ENCODE peak calls at places on chromosomes 4 and X, in seven cellular contexts. One of them, this sample, is unnamed.
A peak's percentile ranks its signal among the peaks of the same experiment; 100 is the strongest.

GRCh38 chr4:87679449-87680169 is 29.5 kb downstream of the DMP1 start:
- DNase-seq in WTC11: peak; percentile 72
- DNase-seq in EH: peak; percentile 71
- DNase-seq in iris pigment epithelial cell: peak; percentile 69
- DNase-seq in amniotic stem cell: no peak
- DNase-seq in cardiac muscle cell: peak; percentile 66
- DNase-seq in activated T-cell treated with anti-CD3 and anti-CD28 coated beads, Interleukin-2, amount 50 U/mL, for 72 hours: peak; percentile 35
- DNase-seq in this sample: peak; percentile 31

GRCh38 chr4:1907848-1908525 is 36.8 kb downstream of the NSD2 start:
- DNase-seq in iris pigment epithelial cell: no peak
- DNase-seq in activated T-cell treated with anti-CD3 and anti-CD28 coated beads, Interleukin-2, amount 50 U/mL, for 72 hours: no peak
- DNase-seq in WTC11: no peak
- DNase-seq in cardiac muscle cell: no peak
- DNase-seq in amniotic stem cell: no peak
- DNase-seq in EH: no peak
- DNase-seq in this sample: no peak

GRCh38 chr4:6898763-6899162 is 10.9 kb upstream of the TBC1D14 start:
- DNase-seq in iris pigment epithelial cell: no peak
- DNase-seq in EH: no peak
- DNase-seq in WTC11: no peak
- DNase-seq in amniotic stem cell: no peak
- DNase-seq in cardiac muscle cell: no peak
- DNase-seq in activated T-cell treated with anti-CD3 and anti-CD28 coated beads, Interleukin-2, amount 50 U/mL, for 72 hours: no peak
- DNase-seq in this sample: no peak

GRCh38 chr4:172596206-172596605 is 572.4 kb upstream of the GALNT7 start:
- DNase-seq in amniotic stem cell: no peak
- DNase-seq in EH: no peak
- DNase-seq in activated T-cell treated with anti-CD3 and anti-CD28 coated beads, Interleukin-2, amount 50 U/mL, for 72 hours: no peak
- DNase-seq in cardiac muscle cell: no peak
- DNase-seq in WTC11: peak; percentile 11
- DNase-seq in iris pigment epithelial cell: no peak
- DNase-seq in this sample: no peak

GRCh38 chr4:92969650-92970370 is 666.0 kb downstream of the GRID2 start:
- DNase-seq in activated T-cell treated with anti-CD3 and anti-CD28 coated beads, Interleukin-2, amount 50 U/mL, for 72 hours: no peak
- DNase-seq in amniotic stem cell: peak; percentile 78
- DNase-seq in EH: peak; percentile 71
- DNase-seq in iris pigment epithelial cell: peak; percentile 97
- DNase-seq in WTC11: no peak
- DNase-seq in cardiac muscle cell: no peak
- DNase-seq in this sample: no peak

GRCh38 chr4:73456177-73457022 is 20.4 kb downstream of the AFP start:
- DNase-seq in amniotic stem cell: no peak
- DNase-seq in WTC11: no peak
- DNase-seq in activated T-cell treated with anti-CD3 and anti-CD28 coated beads, Interleukin-2, amount 50 U/mL, for 72 hours: no peak
- DNase-seq in EH: no peak
- DNase-seq in cardiac muscle cell: no peak
- DNase-seq in iris pigment epithelial cell: no peak
- DNase-seq in this sample: no peak

GRCh38 chr4:77538144-77538543 is 67.5 kb upstream of the CXCL13 start:
- DNase-seq in iris pigment epithelial cell: peak; percentile 58
- DNase-seq in WTC11: no peak
- DNase-seq in cardiac muscle cell: no peak
- DNase-seq in amniotic stem cell: no peak
- DNase-seq in activated T-cell treated with anti-CD3 and anti-CD28 coated beads, Interleukin-2, amount 50 U/mL, for 72 hours: peak; percentile 15
- DNase-seq in EH: peak; percentile 44
- DNase-seq in this sample: no peak

GRCh38 chrX:144637731-144638130 is 609.6 kb upstream of the SPANXN1 start:
- DNase-seq in activated T-cell treated with anti-CD3 and anti-CD28 coated beads, Interleukin-2, amount 50 U/mL, for 72 hours: no peak
- DNase-seq in cardiac muscle cell: no peak
- DNase-seq in amniotic stem cell: no peak
- DNase-seq in iris pigment epithelial cell: peak; percentile 3
- DNase-seq in EH: no peak
- DNase-seq in WTC11: no peak
- DNase-seq in this sample: no peak

GRCh38 chr4:37317104-37317643 is 72.6 kb downstream of the NWD2 start:
- DNase-seq in iris pigment epithelial cell: no peak
- DNase-seq in cardiac muscle cell: no peak
- DNase-seq in activated T-cell treated with anti-CD3 and anti-CD28 coated beads, Interleukin-2, amount 50 U/mL, for 72 hours: no peak
- DNase-seq in EH: no peak
- DNase-seq in WTC11: no peak
- DNase-seq in amniotic stem cell: no peak
- DNase-seq in this sample: no peak

GRCh38 chr4:153079824-153080486 is 124.3 kb upstream of the TRIM2 start:
- DNase-seq in amniotic stem cell: no peak
- DNase-seq in WTC11: no peak
- DNase-seq in EH: no peak
- DNase-seq in iris pigment epithelial cell: no peak
- DNase-seq in activated T-cell treated with anti-CD3 and anti-CD28 coated beads, Interleukin-2, amount 50 U/mL, for 72 hours: no peak
- DNase-seq in cardiac muscle cell: no peak
- DNase-seq in this sample: no peak

GRCh38 chrX:68675466-68675865 is 28.0 kb downstream of the STARD8 start:
- DNase-seq in activated T-cell treated with anti-CD3 and anti-CD28 coated beads, Interleukin-2, amount 50 U/mL, for 72 hours: no peak
- DNase-seq in cardiac muscle cell: no peak
- DNase-seq in amniotic stem cell: no peak
- DNase-seq in EH: no peak
- DNase-seq in iris pigment epithelial cell: no peak
- DNase-seq in WTC11: no peak
- DNase-seq in this sample: no peak

GRCh38 chr4:152485726-152486276 is 50.1 kb downstream of the FBXW7 start:
- DNase-seq in iris pigment epithelial cell: peak; percentile 94
- DNase-seq in activated T-cell treated with anti-CD3 and anti-CD28 coated beads, Interleukin-2, amount 50 U/mL, for 72 hours: peak; percentile 42
- DNase-seq in cardiac muscle cell: no peak
- DNase-seq in WTC11: no peak
- DNase-seq in amniotic stem cell: peak; percentile 44
- DNase-seq in EH: peak; percentile 80
- DNase-seq in this sample: no peak

GRCh38 chr4:20252656-20253271 is 1.1 kb downstream of the SLIT2 start:
- DNase-seq in cardiac muscle cell: peak; percentile 67
- DNase-seq in activated T-cell treated with anti-CD3 and anti-CD28 coated beads, Interleukin-2, amount 50 U/mL, for 72 hours: no peak
- DNase-seq in EH: peak; percentile 61
- DNase-seq in WTC11: peak; percentile 33
- DNase-seq in iris pigment epithelial cell: peak; percentile 52
- DNase-seq in amniotic stem cell: no peak
- DNase-seq in this sample: no peak

GRCh38 chrX:110987292-110987691 is 108.7 kb upstream of the PAK3 start:
- DNase-seq in WTC11: peak; percentile 24
- DNase-seq in iris pigment epithelial cell: peak; percentile 5
- DNase-seq in activated T-cell treated with anti-CD3 and anti-CD28 coated beads, Interleukin-2, amount 50 U/mL, for 72 hours: no peak
- DNase-seq in amniotic stem cell: no peak
- DNase-seq in cardiac muscle cell: peak; percentile 15
- DNase-seq in EH: no peak
- DNase-seq in this sample: no peak

GRCh38 chr4:85932371-85933305 is 427.2 kb downstream of the MAPK10 start:
- DNase-seq in EH: peak; percentile 87
- DNase-seq in amniotic stem cell: no peak
- DNase-seq in cardiac muscle cell: peak; percentile 22
- DNase-seq in activated T-cell treated with anti-CD3 and anti-CD28 coated beads, Interleukin-2, amount 50 U/mL, for 72 hours: no peak
- DNase-seq in iris pigment epithelial cell: peak; percentile 16
- DNase-seq in WTC11: no peak
- DNase-seq in this sample: no peak

GRCh38 chr4:186900232-186900900 is 176.7 kb upstream of the FAT1 start:
- DNase-seq in WTC11: no peak
- DNase-seq in cardiac muscle cell: no peak
- DNase-seq in iris pigment epithelial cell: peak; percentile 93
- DNase-seq in EH: peak; percentile 91
- DNase-seq in amniotic stem cell: peak; percentile 69
- DNase-seq in activated T-cell treated with anti-CD3 and anti-CD28 coated beads, Interleukin-2, amount 50 U/mL, for 72 hours: no peak
- DNase-seq in this sample: no peak

GRCh38 chr4:8071741-8072140 is 86.9 kb downstream of the ABLIM2 start:
- DNase-seq in cardiac muscle cell: no peak
- DNase-seq in WTC11: no peak
- DNase-seq in EH: no peak
- DNase-seq in amniotic stem cell: no peak
- DNase-seq in iris pigment epithelial cell: no peak
- DNase-seq in activated T-cell treated with anti-CD3 and anti-CD28 coated beads, Interleukin-2, amount 50 U/mL, for 72 hours: no peak
- DNase-seq in this sample: no peak

GRCh38 chr4:3770323-3771166 is 4.4 kb downstream of the ADRA2C start:
- DNase-seq in WTC11: no peak
- DNase-seq in activated T-cell treated with anti-CD3 and anti-CD28 coated beads, Interleukin-2, amount 50 U/mL, for 72 hours: no peak
- DNase-seq in EH: no peak
- DNase-seq in amniotic stem cell: no peak
- DNase-seq in iris pigment epithelial cell: no peak
- DNase-seq in cardiac muscle cell: no peak
- DNase-seq in this sample: no peak

GRCh38 chrX:130211415-130212186 is 39.8 kb downstream of the RAB33A start:
- DNase-seq in activated T-cell treated with anti-CD3 and anti-CD28 coated beads, Interleukin-2, amount 50 U/mL, for 72 hours: peak; percentile 11
- DNase-seq in cardiac muscle cell: no peak
- DNase-seq in WTC11: no peak
- DNase-seq in EH: no peak
- DNase-seq in amniotic stem cell: no peak
- DNase-seq in iris pigment epithelial cell: no peak
- DNase-seq in this sample: no peak

GRCh38 chr4:78735697-78736096 is 40.5 kb upstream of the BMP2K start:
- DNase-seq in activated T-cell treated with anti-CD3 and anti-CD28 coated beads, Interleukin-2, amount 50 U/mL, for 72 hours: no peak
- DNase-seq in cardiac muscle cell: no peak
- DNase-seq in iris pigment epithelial cell: no peak
- DNase-seq in WTC11: no peak
- DNase-seq in EH: no peak
- DNase-seq in amniotic stem cell: no peak
- DNase-seq in this sample: no peak

GRCh38 chr4:17085416-17085815 is 187.0 kb upstream of the LDB2 start:
- DNase-seq in WTC11: no peak
- DNase-seq in cardiac muscle cell: no peak
- DNase-seq in iris pigment epithelial cell: no peak
- DNase-seq in amniotic stem cell: no peak
- DNase-seq in EH: no peak
- DNase-seq in activated T-cell treated with anti-CD3 and anti-CD28 coated beads, Interleukin-2, amount 50 U/mL, for 72 hours: no peak
- DNase-seq in this sample: no peak